ENCODE peak calls at places on chromosomes 12 and 14, in nine cellular contexts. One of them, this sample, is unnamed. For H3K4me1, the result is how much of the 10 kb centered on the place peaks cover.

GRCh38 chr14:31170411-31170810 is 37.2 kb downstream of the HECTD1 start:
- DNase-seq in neural progenitor cell: no peak
- DNase-seq in OCI-LY7: no peak
- DNase-seq in MM.1S: no peak
- DNase-seq in PC-3: peak
- DNase-seq in HCT116: no peak
- DNase-seq in GM23248: peak
- DNase-seq in SK-N-SH: no peak
- DNase-seq in GM23338: no peak
- DNase-seq in this sample: no peak

GRCh38 chr12:91138337-91138905 is 27.1 kb upstream of the LUM start:
- DNase-seq in neural progenitor cell: peak
- DNase-seq in OCI-LY7: no peak
- DNase-seq in MM.1S: no peak
- DNase-seq in PC-3: no peak
- DNase-seq in HCT116: no peak
- DNase-seq in GM23248: peak
- DNase-seq in SK-N-SH: peak
- DNase-seq in GM23338: peak
- DNase-seq in this sample: peak

GRCh38 chr14:61608245-61609142 is 86.8 kb upstream of the HIF1A start:
- DNase-seq in neural progenitor cell: peak
- DNase-seq in OCI-LY7: no peak
- DNase-seq in MM.1S: no peak
- DNase-seq in PC-3: peak
- DNase-seq in HCT116: no peak
- DNase-seq in GM23248: peak
- DNase-seq in SK-N-SH: peak
- DNase-seq in GM23338: no peak
- DNase-seq in this sample: no peak

GRCh38 chr12:123973552-123974341 is 732 bp downstream of the ZNF664 start:
- DNase-seq in neural progenitor cell: peak
- DNase-seq in OCI-LY7: peak
- DNase-seq in MM.1S: no peak
- DNase-seq in PC-3: peak
- DNase-seq in HCT116: no peak
- DNase-seq in GM23248: peak
- DNase-seq in SK-N-SH: peak
- DNase-seq in GM23338: peak
- DNase-seq in this sample: peak

GRCh38 chr12:99978152-99978551 is 6.6 kb downstream of the ANKS1B start:
- DNase-seq in neural progenitor cell: no peak
- DNase-seq in OCI-LY7: no peak
- DNase-seq in MM.1S: no peak
- DNase-seq in PC-3: no peak
- DNase-seq in HCT116: no peak
- DNase-seq in GM23248: no peak
- DNase-seq in SK-N-SH: no peak
- DNase-seq in GM23338: no peak
- DNase-seq in this sample: no peak

GRCh38 chr14:64759555-64759938 is 55.3 kb downstream of the PLEKHG3 start:
- DNase-seq in neural progenitor cell: no peak
- DNase-seq in OCI-LY7: no peak
- DNase-seq in MM.1S: no peak
- DNase-seq in PC-3: no peak
- DNase-seq in HCT116: no peak
- DNase-seq in GM23248: no peak
- DNase-seq in SK-N-SH: no peak
- DNase-seq in GM23338: no peak
- DNase-seq in this sample: no peak

GRCh38 chr12:44225128-44225527 is 389.2 kb downstream of the TMEM117 start:
- DNase-seq in neural progenitor cell: no peak
- DNase-seq in OCI-LY7: no peak
- DNase-seq in MM.1S: no peak
- DNase-seq in PC-3: no peak
- DNase-seq in HCT116: no peak
- DNase-seq in GM23248: no peak
- DNase-seq in SK-N-SH: no peak
- DNase-seq in GM23338: no peak
- DNase-seq in this sample: no peak

GRCh38 chr14:75295491-75296338 is 17.1 kb downstream of the FOS start:
- DNase-seq in neural progenitor cell: peak
- DNase-seq in OCI-LY7: peak
- DNase-seq in MM.1S: peak
- DNase-seq in PC-3: peak
- DNase-seq in HCT116: no peak
- DNase-seq in GM23248: peak
- DNase-seq in SK-N-SH: peak
- DNase-seq in GM23338: peak
- DNase-seq in this sample: peak

GRCh38 chr12:119181202-119181601 is 2.5 kb downstream of the HSPB8 start:
- DNase-seq in neural progenitor cell: no peak
- DNase-seq in OCI-LY7: no peak
- DNase-seq in MM.1S: no peak
- DNase-seq in PC-3: no peak
- DNase-seq in HCT116: no peak
- DNase-seq in GM23248: no peak
- DNase-seq in SK-N-SH: no peak
- DNase-seq in GM23338: no peak
- DNase-seq in this sample: no peak

GRCh38 chr12:119177724-119178380 is 879 bp upstream of the HSPB8 start:
- DNase-seq in neural progenitor cell: no peak
- DNase-seq in OCI-LY7: no peak
- DNase-seq in MM.1S: no peak
- DNase-seq in PC-3: no peak
- DNase-seq in HCT116: no peak
- DNase-seq in GM23248: no peak
- DNase-seq in SK-N-SH: no peak
- DNase-seq in GM23338: no peak
- DNase-seq in this sample: no peak

GRCh38 chr12:119180380-119181040 is 1.8 kb downstream of the HSPB8 start:
- DNase-seq in neural progenitor cell: no peak
- DNase-seq in OCI-LY7: no peak
- DNase-seq in MM.1S: no peak
- DNase-seq in PC-3: no peak
- DNase-seq in HCT116: no peak
- DNase-seq in GM23248: peak
- DNase-seq in SK-N-SH: no peak
- DNase-seq in GM23338: no peak
- DNase-seq in this sample: peak

GRCh38 chr12:119178544-119179334 is at the start of gene HSPB8:
- DNase-seq in neural progenitor cell: peak
- DNase-seq in OCI-LY7: no peak
- DNase-seq in MM.1S: no peak
- DNase-seq in PC-3: peak
- DNase-seq in HCT116: peak
- DNase-seq in GM23248: peak
- DNase-seq in SK-N-SH: peak
- DNase-seq in GM23338: peak
- DNase-seq in this sample: peak

GRCh38 chr12:119179335-119180021 is 747 bp downstream of the HSPB8 start:
- DNase-seq in neural progenitor cell: peak
- DNase-seq in OCI-LY7: no peak
- DNase-seq in MM.1S: no peak
- DNase-seq in PC-3: peak
- DNase-seq in HCT116: peak
- DNase-seq in GM23248: peak
- DNase-seq in SK-N-SH: no peak
- DNase-seq in GM23338: peak
- DNase-seq in this sample: peak
- TF ChIP-seq EZH2phosphoT487 in neural progenitor cell: no peak
- TF ChIP-seq EZH2phosphoT487 in OCI-LY7: no peak
- TF ChIP-seq EZH2phosphoT487 in MM.1S: no peak
- TF ChIP-seq EZH2phosphoT487 in PC-3: no peak
- TF ChIP-seq EZH2phosphoT487 in HCT116: no peak
- TF ChIP-seq EZH2phosphoT487 in GM23248: peak
- TF ChIP-seq EZH2phosphoT487 in SK-N-SH: no peak
- TF ChIP-seq EZH2phosphoT487 in GM23338: no peak
- TF ChIP-seq EZH2phosphoT487 in this sample: no peak

GRCh38 chr12:46385439-46385838 is 12.9 kb upstream of the SLC38A2 start:
- DNase-seq in neural progenitor cell: no peak
- DNase-seq in OCI-LY7: no peak
- DNase-seq in MM.1S: no peak
- DNase-seq in PC-3: peak
- DNase-seq in HCT116: no peak
- DNase-seq in GM23248: no peak
- DNase-seq in SK-N-SH: no peak
- DNase-seq in GM23338: peak
- DNase-seq in this sample: no peak

GRCh38 chr12:46386360-46386867 is 13.8 kb upstream of the SLC38A2 start:
- DNase-seq in neural progenitor cell: no peak
- DNase-seq in OCI-LY7: no peak
- DNase-seq in MM.1S: no peak
- DNase-seq in PC-3: peak
- DNase-seq in HCT116: no peak
- DNase-seq in GM23248: peak
- DNase-seq in SK-N-SH: no peak
- DNase-seq in GM23338: no peak
- DNase-seq in this sample: no peak

GRCh38 chr12:46388427-46388992 is 15.9 kb upstream of the SLC38A2 start:
- DNase-seq in neural progenitor cell: no peak
- DNase-seq in OCI-LY7: peak
- DNase-seq in MM.1S: peak
- DNase-seq in PC-3: peak
- DNase-seq in HCT116: no peak
- DNase-seq in GM23248: peak
- DNase-seq in SK-N-SH: no peak
- DNase-seq in GM23338: no peak
- DNase-seq in this sample: no peak

GRCh38 chr12:46387697-46388096 is 15.1 kb upstream of the SLC38A2 start:
- DNase-seq in neural progenitor cell: no peak
- DNase-seq in OCI-LY7: peak
- DNase-seq in MM.1S: peak
- DNase-seq in PC-3: no peak
- DNase-seq in HCT116: no peak
- DNase-seq in GM23248: no peak
- DNase-seq in SK-N-SH: no peak
- DNase-seq in GM23338: peak
- DNase-seq in this sample: no peak

GRCh38 chr12:46386877-46387629 is 14.5 kb upstream of the SLC38A2 start:
- DNase-seq in neural progenitor cell: peak
- DNase-seq in OCI-LY7: peak
- DNase-seq in MM.1S: peak
- DNase-seq in PC-3: peak
- DNase-seq in HCT116: no peak
- DNase-seq in GM23248: peak
- DNase-seq in SK-N-SH: no peak
- DNase-seq in GM23338: peak
- DNase-seq in this sample: no peak
- H3K4me1 ChIP-seq in neural progenitor cell: under half
- H3K4me1 ChIP-seq in OCI-LY7: half or more
- H3K4me1 ChIP-seq in MM.1S: half or more
- H3K4me1 ChIP-seq in PC-3: half or more
- H3K4me1 ChIP-seq in HCT116: half or more
- H3K4me1 ChIP-seq in GM23248: half or more
- H3K4me1 ChIP-seq in SK-N-SH: under half
- H3K4me1 ChIP-seq in GM23338: half or more
- H3K4me1 ChIP-seq in this sample: half or more

GRCh38 chr14:100058777-100059432 is 6.3 kb upstream of the EVL start:
- DNase-seq in neural progenitor cell: no peak
- DNase-seq in OCI-LY7: no peak
- DNase-seq in MM.1S: peak
- DNase-seq in PC-3: no peak
- DNase-seq in HCT116: no peak
- DNase-seq in GM23248: no peak
- DNase-seq in SK-N-SH: no peak
- DNase-seq in GM23338: no peak
- DNase-seq in this sample: no peak

GRCh38 chr14:100056431-100056830 is 8.8 kb upstream of the EVL start:
- DNase-seq in neural progenitor cell: no peak
- DNase-seq in OCI-LY7: no peak
- DNase-seq in MM.1S: no peak
- DNase-seq in PC-3: no peak
- DNase-seq in HCT116: no peak
- DNase-seq in GM23248: no peak
- DNase-seq in SK-N-SH: no peak
- DNase-seq in GM23338: no peak
- DNase-seq in this sample: no peak

GRCh38 chr14:100060766-100061165 is 4.5 kb upstream of the EVL start:
- DNase-seq in neural progenitor cell: no peak
- DNase-seq in OCI-LY7: no peak
- DNase-seq in MM.1S: no peak
- DNase-seq in PC-3: no peak
- DNase-seq in HCT116: no peak
- DNase-seq in GM23248: no peak
- DNase-seq in SK-N-SH: no peak
- DNase-seq in GM23338: no peak
- DNase-seq in this sample: no peak

GRCh38 chr14:100056964-100057817 is 8.0 kb upstream of the EVL start:
- DNase-seq in neural progenitor cell: no peak
- DNase-seq in OCI-LY7: peak
- DNase-seq in MM.1S: peak
- DNase-seq in PC-3: peak
- DNase-seq in HCT116: no peak
- DNase-seq in GM23248: peak
- DNase-seq in SK-N-SH: no peak
- DNase-seq in GM23338: peak
- DNase-seq in this sample: no peak

DNA sequence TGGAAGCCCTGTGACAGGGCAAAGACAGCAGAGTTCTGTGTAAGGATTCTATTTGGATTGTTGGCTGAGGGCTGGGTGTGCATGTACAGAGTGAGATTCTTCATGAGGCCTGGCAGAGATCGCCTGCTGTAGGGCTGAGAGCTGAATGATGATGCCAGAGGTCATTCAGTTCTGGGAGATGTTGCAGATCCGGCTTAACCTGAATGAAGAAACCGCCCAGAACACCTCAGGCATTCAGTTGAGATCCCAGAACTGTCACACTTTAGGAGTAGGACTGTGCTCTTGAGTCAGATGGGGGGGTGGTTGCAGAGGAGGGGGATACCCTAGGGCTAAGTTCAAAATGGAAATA is 5.8 kb upstream of the EVL start:
- DNase-seq in neural progenitor cell: no peak
- DNase-seq in OCI-LY7: no peak
- DNase-seq in MM.1S: no peak
- DNase-seq in PC-3: peak
- DNase-seq in HCT116: no peak
- DNase-seq in GM23248: no peak
- DNase-seq in SK-N-SH: no peak
- DNase-seq in GM23338: no peak
- DNase-seq in this sample: peak
- H3K27ac ChIP-seq in neural progenitor cell: no peak
- H3K27ac ChIP-seq in OCI-LY7: no peak
- H3K27ac ChIP-seq in MM.1S: peak
- H3K27ac ChIP-seq in PC-3: peak
- H3K27ac ChIP-seq in HCT116: no peak
- H3K27ac ChIP-seq in GM23248: no peak
- H3K27ac ChIP-seq in SK-N-SH: no peak
- H3K27ac ChIP-seq in GM23338: no peak
- H3K27ac ChIP-seq in this sample: peak

GRCh38 chr12:13128291-13129000 is 25.0 kb upstream of the GSG1 start:
- DNase-seq in neural progenitor cell: no peak
- DNase-seq in OCI-LY7: no peak
- DNase-seq in MM.1S: no peak
- DNase-seq in PC-3: peak
- DNase-seq in HCT116: no peak
- DNase-seq in GM23248: no peak
- DNase-seq in SK-N-SH: no peak
- DNase-seq in GM23338: no peak
- DNase-seq in this sample: no peak

GRCh38 chr12:13126494-13126893 is 23.0 kb upstream of the GSG1 start:
- DNase-seq in neural progenitor cell: no peak
- DNase-seq in OCI-LY7: no peak
- DNase-seq in MM.1S: no peak
- DNase-seq in PC-3: no peak
- DNase-seq in HCT116: no peak
- DNase-seq in GM23248: no peak
- DNase-seq in SK-N-SH: no peak
- DNase-seq in GM23338: no peak
- DNase-seq in this sample: no peak

GRCh38 chr12:13124661-13125505 is 21.4 kb upstream of the GSG1 start:
- DNase-seq in neural progenitor cell: peak
- DNase-seq in OCI-LY7: no peak
- DNase-seq in MM.1S: no peak
- DNase-seq in PC-3: peak
- DNase-seq in HCT116: no peak
- DNase-seq in GM23248: peak
- DNase-seq in SK-N-SH: no peak
- DNase-seq in GM23338: peak
- DNase-seq in this sample: peak

GRCh38 chr12:13125996-13126395 is 22.5 kb upstream of the GSG1 start:
- DNase-seq in neural progenitor cell: no peak
- DNase-seq in OCI-LY7: no peak
- DNase-seq in MM.1S: no peak
- DNase-seq in PC-3: no peak
- DNase-seq in HCT116: no peak
- DNase-seq in GM23248: no peak
- DNase-seq in SK-N-SH: no peak
- DNase-seq in GM23338: no peak
- DNase-seq in this sample: no peak

DNA sequence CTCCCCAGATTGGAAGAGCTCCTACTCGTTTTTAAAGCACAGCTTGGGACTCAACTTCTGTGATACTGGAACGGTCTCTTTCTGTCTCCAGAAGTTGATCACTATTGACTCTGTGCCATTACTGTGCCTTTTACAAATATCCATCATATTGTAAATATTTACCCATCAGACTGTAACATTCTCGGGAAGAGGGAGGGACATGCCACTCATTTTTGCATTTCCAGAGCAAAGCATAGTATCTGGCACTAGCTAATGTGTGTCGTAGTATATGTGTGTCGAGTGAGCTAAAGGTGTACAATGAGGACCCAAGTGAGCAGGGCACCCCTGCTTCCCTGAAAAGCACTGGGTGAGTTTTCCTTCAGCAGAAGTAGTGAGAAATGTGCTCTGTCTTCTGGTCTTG is 24.0 kb upstream of the GSG1 start:
- DNase-seq in neural progenitor cell: no peak
- DNase-seq in OCI-LY7: no peak
- DNase-seq in MM.1S: no peak
- DNase-seq in PC-3: peak
- DNase-seq in HCT116: no peak
- DNase-seq in GM23248: no peak
- DNase-seq in SK-N-SH: no peak
- DNase-seq in GM23338: no peak
- DNase-seq in this sample: no peak
- TF ChIP-seq EZH2phosphoT487 in neural progenitor cell: no peak
- TF ChIP-seq EZH2phosphoT487 in OCI-LY7: no peak
- TF ChIP-seq EZH2phosphoT487 in MM.1S: no peak
- TF ChIP-seq EZH2phosphoT487 in PC-3: no peak
- TF ChIP-seq EZH2phosphoT487 in HCT116: no peak
- TF ChIP-seq EZH2phosphoT487 in GM23248: no peak
- TF ChIP-seq EZH2phosphoT487 in SK-N-SH: no peak
- TF ChIP-seq EZH2phosphoT487 in GM23338: no peak
- TF ChIP-seq EZH2phosphoT487 in this sample: no peak